ENCODE peak calls at places on chromosome 1, in six cellular contexts. S is activated B cell treated with CpG ODN at 0.5 μM for 24 hours, E is endothelial cell, Y is neural crest cell, D is type B pancreatic cell, K is astrocyte of the spinal cord. U is an unnamed sample.

GRCh38 chr1:216193839-216194443 is 229.3 kb downstream of the USH2A start:
- DNase-seq in S (no peak), E (no peak), Y (no peak), D (no peak), K (no peak), U (no peak)

GRCh38 chr1:89464008-89464407 is 60.6 kb upstream of the LRRC8B start:
- DNase-seq in S (no peak), E (no peak), Y (no peak), D (no peak), K (no peak), U (no peak)

GRCh38 chr1:239067480-239067879 is 318.9 kb upstream of the CHRM3 start:
- DNase-seq in S (no peak), E (no peak), Y (no peak), D (no peak), K (no peak), U (no peak)

GRCh38 chr1:184802739-184803492 is 48.3 kb upstream of the EDEM3 start:
- DNase-seq in S (no peak), E (no peak), Y (no peak), D (no peak), K (peak; percentile 34), U (no peak)

GRCh38 chr1:46517010-46517600 is 27.5 kb downstream of the DMBX1 start:
- DNase-seq in S (no peak), E (no peak), Y (no peak), D (no peak), K (no peak), U (no peak)

GRCh38 chr1:98018074-98018473 is 97.2 kb upstream of the DPYD start:
- DNase-seq in S (no peak), E (no peak), Y (no peak), D (no peak), K (no peak), U (no peak)

GRCh38 chr1:28280501-28280900 is 21.2 kb downstream of the SESN2 start:
- DNase-seq in S (no peak), E (no peak), Y (no peak), D (no peak), K (no peak), U (no peak)

GRCh38 chr1:4615138-4615470 is 39.3 kb upstream of the AJAP1 start:
- DNase-seq in S (no peak), E (no peak), Y (no peak), D (no peak), K (no peak), U (no peak)

GRCh38 chr1:213720032-213720431 is 267.7 kb upstream of the PROX1 start:
- DNase-seq in S (no peak), E (no peak), Y (no peak), D (no peak), K (no peak), U (no peak)

GRCh38 chr1:66244429-66244828 is 289.5 kb upstream of the SGIP1 start:
- DNase-seq in S (no peak), E (no peak), Y (peak; percentile 8), D (no peak), K (no peak), U (no peak)

GRCh38 chr1:192543445-192543844 is 32.1 kb upstream of the RGS1 start:
- DNase-seq in S (no peak), E (no peak), Y (no peak), D (no peak), K (no peak), U (no peak)

GRCh38 chr1:192544983-192545393 is 30.6 kb upstream of the RGS1 start:
- DNase-seq in S (no peak), E (no peak), Y (no peak), D (no peak), K (peak; percentile 89), U (no peak)

GRCh38 chr1:192550922-192551534 is 24.5 kb upstream of the RGS1 start:
- DNase-seq in S (no peak), E (no peak), Y (no peak), D (no peak), K (peak; percentile 92), U (no peak)

GRCh38 chr1:192546596-192547199 is 28.9 kb upstream of the RGS1 start:
- DNase-seq in S (no peak), E (no peak), Y (no peak), D (no peak), K (no peak), U (no peak)

GRCh38 chr1:192545781-192546521 is 29.6 kb upstream of the RGS1 start:
- DNase-seq in S (no peak), E (no peak), Y (no peak), D (no peak), K (no peak), U (no peak)
- TF ChIP-seq CTCF in S (no peak), E (peak; percentile 56), Y (peak; percentile 35), D (peak; percentile 62), K (no peak), U (peak; percentile 45)

DNA sequence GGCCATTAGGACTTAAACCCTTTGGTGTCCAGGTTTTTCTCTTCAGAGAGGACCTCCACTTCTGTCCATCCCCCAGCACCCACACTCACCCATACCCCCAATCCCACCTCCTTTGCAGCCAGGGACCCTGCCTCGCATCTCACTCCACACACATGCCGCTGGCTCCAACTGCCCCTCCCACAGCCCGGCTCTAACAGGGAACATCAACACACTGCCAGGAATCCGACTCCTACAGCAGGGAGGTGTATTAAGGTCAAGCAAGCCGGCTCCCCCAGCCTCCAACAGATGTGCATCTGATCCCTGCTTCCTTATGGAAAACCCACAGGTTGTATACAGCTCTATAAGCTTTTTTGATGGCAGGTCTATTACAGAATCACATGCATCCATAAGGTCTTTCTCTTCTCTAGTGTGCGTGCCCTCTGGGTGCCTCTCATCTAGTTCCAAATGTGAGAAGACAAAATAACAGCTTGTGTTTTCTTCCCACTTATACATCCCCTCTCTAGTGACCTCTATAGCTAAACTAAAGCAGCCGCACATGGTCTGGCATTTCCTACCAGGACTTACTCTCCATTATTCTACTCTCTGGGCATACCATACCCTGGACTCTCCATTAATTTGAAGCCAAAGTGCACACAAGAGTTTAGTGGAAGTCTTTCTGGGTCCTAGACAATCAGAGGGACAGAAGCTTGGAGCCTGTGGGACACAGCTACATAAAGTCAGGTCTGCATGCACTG is 16.3 kb downstream of the PIK3C2B start:
- DNase-seq in S (no peak), E (no peak), Y (no peak), D (no peak), K (no peak), U (no peak)
- TF ChIP-seq CTCF in S (no peak), E (no peak), Y (no peak), D (no peak), K (no peak), U (no peak)

DNA sequence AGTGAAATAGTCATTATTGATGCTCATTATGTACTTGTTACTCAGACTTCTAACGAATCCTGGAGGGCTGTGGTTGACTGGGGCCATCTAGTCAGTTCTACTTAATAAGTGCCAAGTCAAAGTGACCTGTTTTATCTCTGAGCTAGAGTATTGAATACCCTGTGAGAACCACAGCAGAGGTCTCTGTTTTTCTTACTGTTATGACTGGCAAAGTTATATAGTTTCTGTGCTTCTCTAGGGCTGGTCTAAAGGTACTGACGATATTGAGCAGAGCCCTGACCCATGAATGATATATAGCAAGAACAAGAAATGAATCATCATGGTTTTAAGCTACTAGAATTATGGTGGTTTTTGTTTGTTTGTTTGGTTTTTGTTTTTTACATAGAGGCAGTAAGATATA is 555.8 kb downstream of the PLA2G4A start:
- DNase-seq in S (no peak), E (no peak), Y (no peak), D (no peak), K (no peak), U (no peak)
- TF ChIP-seq CTCF in S (no peak), E (no peak), Y (no peak), D (no peak), K (no peak), U (no peak)

DNA sequence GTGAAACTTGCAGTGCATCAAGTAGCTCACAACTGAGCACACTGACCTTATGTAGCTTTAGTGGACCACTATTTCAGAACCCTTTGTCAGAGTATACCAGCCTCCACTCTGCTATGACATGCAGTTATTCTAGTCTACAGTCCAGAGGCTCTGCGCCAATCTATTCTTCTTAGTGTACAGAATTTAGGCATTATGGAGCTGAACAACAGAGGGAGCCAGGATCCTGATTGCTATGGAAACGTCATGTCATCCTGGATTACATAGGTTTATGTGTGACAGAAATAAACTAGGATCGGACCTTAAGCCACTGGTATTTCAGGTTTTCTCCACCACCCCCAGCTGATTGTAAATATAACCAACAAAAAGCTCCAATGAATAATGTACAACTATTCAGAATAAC is 48.1 kb upstream of the EEIG2 start:
- DNase-seq in S (no peak), E (no peak), Y (no peak), D (no peak), K (no peak), U (no peak)
- TF ChIP-seq CTCF in S (no peak), E (no peak), Y (no peak), D (no peak), K (no peak), U (no peak)

GRCh38 chr1:118931876-118932275 is 56.3 kb downstream of the TBX15 start:
- DNase-seq in S (no peak), E (no peak), Y (no peak), D (no peak), K (no peak), U (no peak)

GRCh38 chr1:118926261-118926660 is 61.9 kb downstream of the TBX15 start:
- DNase-seq in S (no peak), E (no peak), Y (no peak), D (no peak), K (no peak), U (no peak)

GRCh38 chr1:118927826-118928225 is 60.3 kb downstream of the TBX15 start:
- DNase-seq in S (no peak), E (no peak), Y (no peak), D (no peak), K (no peak), U (no peak)

GRCh38 chr1:118927421-118927820 is 60.7 kb downstream of the TBX15 start:
- DNase-seq in S (no peak), E (no peak), Y (no peak), D (no peak), K (no peak), U (no peak)

DNA sequence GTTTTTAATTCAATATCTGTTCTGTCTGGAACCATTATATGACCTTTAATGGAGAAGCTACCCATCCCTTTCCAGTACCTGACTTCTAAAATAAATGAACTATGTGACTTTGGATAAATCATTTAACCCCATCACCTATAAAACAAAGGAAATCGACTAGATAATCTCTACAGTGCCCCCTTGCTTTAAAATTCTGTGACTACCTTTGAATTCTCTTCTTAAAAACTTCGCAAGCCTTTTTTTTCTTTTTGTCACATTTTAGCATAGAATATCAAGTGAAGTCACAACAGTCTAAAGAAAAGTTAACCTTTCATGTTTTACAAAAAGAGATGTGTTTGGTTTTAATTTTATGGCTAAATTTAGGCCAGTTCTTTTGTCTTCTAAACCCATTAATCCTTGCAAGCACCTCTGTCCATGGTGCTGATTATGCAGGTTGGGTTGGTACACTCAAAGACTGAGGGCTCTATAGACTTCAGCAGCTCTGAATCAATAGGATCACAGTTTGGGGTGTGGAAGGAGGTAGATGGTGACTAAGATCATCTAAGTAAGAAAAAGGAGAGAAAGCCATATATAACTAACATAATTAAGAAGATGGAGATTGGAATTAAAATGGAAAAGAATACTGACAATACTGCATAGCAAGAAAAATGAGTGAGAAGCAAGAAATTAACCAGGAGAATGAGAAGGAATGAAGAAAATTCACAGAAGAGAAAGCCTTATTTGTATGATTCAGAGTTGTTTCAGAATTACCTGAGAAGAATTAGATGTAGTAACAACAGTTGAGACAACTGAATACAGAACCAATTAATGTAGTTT is 59.2 kb downstream of the TBX15 start:
- DNase-seq in S (no peak), E (peak; percentile 35), Y (peak; percentile 44), D (no peak), K (peak; percentile 25), U (peak; percentile 43)
- TF ChIP-seq CTCF in S (no peak), E (no peak), Y (no peak), D (no peak), K (no peak), U (no peak)

U was measured in mesothelial cell of epicardium.